ENCODE peak calls at places on chromosome 21, in four cellular contexts. K is Peyer's patch; Y is mesendoderm; U is naive thymus-derived CD4-positive, alpha-beta T cell. N is an unnamed sample.

GRCh38 chr21:36310016-36310415 is 10.0 kb upstream of the MORC3 start:
- DNase-seq in K (peak; percentile 59), Y (no peak), U (no peak), N (peak; percentile 34)

GRCh38 chr21:41170442-41170841 is 2.5 kb downstream of the BACE2 start:
- DNase-seq in K (peak; percentile 75), Y (peak; percentile 77), U (no peak), N (peak; percentile 30)

GRCh38 chr21:43912910-43913309 is 47.9 kb downstream of the AGPAT3 start:
- DNase-seq in K (no peak), Y (no peak), U (no peak), N (no peak)

GRCh38 chr21:26028183-26028582 is 142.4 kb downstream of the APP start:
- DNase-seq in K (no peak), Y (no peak), U (no peak), N (no peak)

GRCh38 chr21:37000381-37000780 is 6.1 kb upstream of the RIPPLY3 start:
- DNase-seq in K (no peak), Y (no peak), U (no peak), N (no peak)

GRCh38 chr21:16587671-16588379 is 858.0 kb downstream of the USP25 start:
- DNase-seq in K (no peak), Y (no peak), U (no peak), N (no peak)

GRCh38 chr21:32412998-32413504 is 545 bp downstream of the EVA1C start:
- DNase-seq in K (peak; percentile 72), Y (no peak), U (no peak), N (no peak)

GRCh38 chr21:31260790-31261189 is 83.3 kb downstream of the TIAM1 start:
- DNase-seq in K (no peak), Y (no peak), U (no peak), N (no peak)

GRCh38 chr21:19713324-19713723 is 1284.9 kb upstream of the NCAM2 start:
- DNase-seq in K (no peak), Y (no peak), U (no peak), N (no peak)

GRCh38 chr21:38840456-38841129 is 34.9 kb downstream of the ETS2 start:
- DNase-seq in K (no peak), Y (no peak), U (no peak), N (no peak)

GRCh38 chr21:20292280-20292679 is 705.9 kb upstream of the NCAM2 start:
- DNase-seq in K (no peak), Y (no peak), U (no peak), N (no peak)

GRCh38 chr21:40047993-40048730 is 180.9 kb downstream of the PCP4 start:
- DNase-seq in K (no peak), Y (peak; percentile 15), U (no peak), N (no peak)

GRCh38 chr21:36892201-36892600 is 74.3 kb downstream of the HLCS start:
- DNase-seq in K (no peak), Y (no peak), U (no peak), N (no peak)

GRCh38 chr21:27476696-27477095 is 509.8 kb upstream of the ADAMTS5 start:
- DNase-seq in K (no peak), Y (no peak), U (no peak), N (no peak)

GRCh38 chr21:25456672-25457071 is 150.6 kb downstream of the MRPL39 start:
- DNase-seq in K (no peak), Y (no peak), U (peak; percentile 21), N (no peak)

GRCh38 chr21:38095220-38095619 is 161.6 kb upstream of the KCNJ15 start:
- DNase-seq in K (no peak), Y (no peak), U (no peak), N (no peak)

GRCh38 chr21:35319684-35320083 is 270.6 kb upstream of the RUNX1 start:
- DNase-seq in K (no peak), Y (no peak), U (no peak), N (no peak)

GRCh38 chr21:32413697-32414578 is 1.4 kb downstream of the EVA1C start:
- DNase-seq in K (no peak), Y (no peak), U (peak; percentile 13), N (no peak)

GRCh38 chr21:45950740-45951515 is 30.6 kb upstream of the COL6A1 start:
- DNase-seq in K (no peak), Y (peak; percentile 21), U (no peak), N (no peak)
- H3K4me3 ChIP-seq in K (no peak overlapping the region), Y (no peak overlapping the region), U (no peak overlapping the region), N (no peak overlapping the region)

DNA sequence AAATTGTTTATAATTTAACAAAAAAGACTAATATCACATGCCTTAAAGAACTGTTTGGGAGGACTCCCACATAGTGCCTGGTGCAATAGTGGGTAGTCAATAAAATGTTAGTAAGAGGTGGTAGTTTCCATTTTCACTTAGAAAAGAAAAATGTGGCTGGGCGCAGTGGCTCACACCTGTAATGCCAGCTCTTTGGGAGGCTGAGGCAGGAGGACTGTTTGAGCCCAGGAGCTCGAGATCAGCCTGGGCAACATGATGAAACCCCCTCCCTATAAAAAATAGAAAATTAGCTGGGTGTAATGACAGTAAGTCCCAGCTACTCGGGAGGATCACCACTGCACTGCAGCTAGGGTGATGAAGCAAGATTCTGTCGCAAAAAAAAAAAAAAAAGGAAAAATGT is 24.5 kb downstream of the C21orf91 start:
- DNase-seq in K (no peak), Y (no peak), U (no peak), N (no peak)
- H3K4me3 ChIP-seq in K (no peak overlapping the region), Y (no peak overlapping the region), U (peak overlapping the region; percentile 36), N (no peak overlapping the region)

GRCh38 chr21:45248893-45249381 is 38.8 kb downstream of the POFUT2 start:
- DNase-seq in K (no peak), Y (peak; percentile 39), U (no peak), N (no peak)
- H3K4me3 ChIP-seq in K (no peak overlapping the region), Y (no peak overlapping the region), U (no peak overlapping the region), N (no peak overlapping the region)

DNA sequence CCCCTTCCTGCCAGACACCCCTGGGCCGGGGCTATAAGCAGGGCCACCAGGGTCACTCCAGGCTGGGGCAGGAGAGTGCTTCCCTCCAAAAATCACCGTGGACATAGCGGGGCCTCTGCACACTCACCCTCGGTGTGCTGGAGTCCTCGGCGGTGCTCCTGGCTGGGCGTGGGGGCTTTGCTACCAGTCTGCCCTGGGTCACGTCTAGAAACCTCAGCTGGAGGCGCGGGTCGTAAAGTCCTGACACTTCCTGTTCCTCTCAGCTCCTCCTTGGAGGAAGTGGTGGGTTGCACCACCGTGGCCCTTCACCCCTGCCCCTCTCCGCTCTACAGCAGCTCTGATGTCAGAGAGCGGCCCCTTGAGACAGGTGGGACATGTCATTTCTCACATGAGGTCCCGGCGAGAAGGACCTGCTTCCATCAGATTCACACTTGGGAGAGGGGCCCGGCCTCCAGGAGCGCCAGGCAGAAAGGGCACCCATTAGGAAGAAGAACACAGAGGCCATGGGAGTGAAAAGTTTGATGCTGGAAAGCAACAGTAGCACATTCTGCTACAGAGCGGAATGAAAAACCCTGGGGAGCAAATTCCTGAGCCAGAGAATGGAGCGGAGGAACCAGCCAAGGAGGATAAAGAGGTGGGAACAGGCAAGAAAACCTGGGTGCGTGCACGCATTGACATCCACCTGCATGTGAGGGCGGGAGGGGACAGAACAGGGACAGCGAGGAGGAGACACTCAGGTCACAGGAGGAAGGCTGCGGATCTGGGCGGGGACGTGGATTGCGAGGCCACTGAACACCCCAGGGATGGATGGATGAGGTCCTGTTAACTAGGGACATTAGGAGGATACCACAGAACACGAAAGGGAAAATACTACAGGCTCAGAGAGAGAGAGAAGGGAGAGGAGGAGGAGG is at the start of gene ITGB2:
- DNase-seq in K (peak; percentile 86), Y (no peak), U (no peak), N (peak; percentile 69)
- H3K4me3 ChIP-seq in K (peak within 1 kb of the TSS; percentile 57), Y (no peak within 1 kb of the TSS), U (peak within 1 kb of the TSS; percentile 88), N (peak within 1 kb of the TSS; percentile 94)

DNA sequence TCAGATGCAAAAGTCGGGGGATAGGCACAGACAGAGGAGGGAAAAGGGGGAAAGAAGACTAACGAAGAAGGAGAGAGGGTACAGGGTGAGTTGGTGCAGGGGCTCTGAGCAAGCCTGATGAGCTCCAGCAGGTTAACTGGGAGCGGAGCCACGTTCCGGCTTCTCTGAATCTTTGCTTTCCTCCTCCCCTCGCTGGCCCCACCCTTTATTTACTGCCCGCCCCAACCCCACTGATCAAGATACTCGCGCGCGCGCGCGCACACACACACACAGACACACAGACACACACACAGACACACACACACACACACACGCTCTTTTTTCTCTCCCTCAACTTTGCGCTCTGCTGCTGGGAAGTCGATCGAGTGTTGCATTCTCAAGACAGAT is at the start of gene GRIK1:
- DNase-seq in K (no peak), Y (peak; percentile 23), U (no peak), N (no peak)
- H3K4me3 ChIP-seq in K (no peak within 1 kb of the TSS), Y (peak within 1 kb of the TSS; percentile 20), U (no peak within 1 kb of the TSS), N (no peak within 1 kb of the TSS)

GRCh38 chr21:42674351-42674940 is 21.0 kb downstream of the PDE9A start:
- DNase-seq in K (no peak), Y (peak; percentile 91), U (no peak), N (no peak)
- H3K4me3 ChIP-seq in K (no peak overlapping the region), Y (no peak overlapping the region), U (no peak overlapping the region), N (no peak overlapping the region)

GRCh38 chr21:15121097-15121654 is 56.4 kb upstream of the NRIP1 start:
- DNase-seq in K (no peak), Y (no peak), U (no peak), N (no peak)

GRCh38 chr21:15122241-15122640 is 57.4 kb upstream of the NRIP1 start:
- DNase-seq in K (no peak), Y (no peak), U (no peak), N (no peak)

GRCh38 chr21:15124731-15125130 is 59.9 kb upstream of the NRIP1 start:
- DNase-seq in K (no peak), Y (no peak), U (no peak), N (no peak)

GRCh38 chr21:15126948-15127347 is 62.1 kb upstream of the NRIP1 start:
- DNase-seq in K (no peak), Y (no peak), U (no peak), N (no peak)

GRCh38 chr21:15121655-15122120 is 56.9 kb upstream of the NRIP1 start:
- DNase-seq in K (no peak), Y (peak; percentile 17), U (no peak), N (no peak)
- H3K4me3 ChIP-seq in K (no peak overlapping the region), Y (no peak overlapping the region), U (no peak overlapping the region), N (no peak overlapping the region)

DNA sequence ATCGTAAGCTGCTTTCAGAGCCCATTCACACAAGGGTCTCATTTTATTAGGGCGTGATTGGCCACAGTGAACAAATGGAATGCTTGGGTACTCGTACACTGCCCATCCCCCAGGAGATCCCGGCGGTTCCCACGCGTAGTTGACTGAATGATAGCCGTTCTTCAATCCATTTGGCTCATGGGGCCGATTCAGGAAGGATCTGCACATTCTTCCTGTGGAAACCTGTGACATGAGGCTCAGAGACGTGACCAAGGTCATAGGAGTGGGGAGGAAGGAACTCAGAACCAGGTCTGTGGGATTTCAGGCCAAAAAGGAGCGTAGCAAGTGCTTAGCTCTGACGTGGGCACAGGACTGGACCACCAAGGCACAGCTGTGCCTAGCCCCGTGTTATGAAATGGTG is 11.7 kb downstream of the ABCG1 start:
- DNase-seq in K (no peak), Y (no peak), U (no peak), N (no peak)
- H3K4me3 ChIP-seq in K (no peak overlapping the region), Y (no peak overlapping the region), U (no peak overlapping the region), N (no peak overlapping the region)

GRCh38 chr21:42390696-42391095 is 5.2 kb downstream of the TMPRSS3 start:
- DNase-seq in K (no peak), Y (no peak), U (no peak), N (no peak)

GRCh38 chr21:42389449-42389835 is 6.4 kb downstream of the TMPRSS3 start:
- DNase-seq in K (no peak), Y (no peak), U (no peak), N (no peak)

GRCh38 chr21:42390193-42390592 is 5.7 kb downstream of the TMPRSS3 start:
- DNase-seq in K (no peak), Y (no peak), U (no peak), N (no peak)

GRCh38 chr21:42387843-42388242 is 8.0 kb downstream of the TMPRSS3 start:
- DNase-seq in K (no peak), Y (no peak), U (no peak), N (no peak)

GRCh38 chr21:42388740-42389448 is 7.0 kb downstream of the TMPRSS3 start:
- DNase-seq in K (no peak), Y (no peak), U (no peak), N (no peak)
- H3K4me3 ChIP-seq in K (no peak overlapping the region), Y (no peak overlapping the region), U (no peak overlapping the region), N (no peak overlapping the region)

N was measured in Jurkat, Clone E6-1.